ENCODE peak calls at places on chromosomes 13 and 19, in seven cellular contexts. B is SK-N-SH, O is A549, G is tibial nerve, D is ovary, E is upper lobe of left lung, W is stomach. Z is an unnamed sample. For H3K4me1, the result is how much of the 10 kb centered on the place peaks cover.

GRCh38 chr13:95924389-95924994 is 128.7 kb downstream of the UGGT2 start:
- DNase-seq in G (no peak), D (no peak), B (no peak), E (no peak), O (peak), W (no peak), Z (no peak)

GRCh38 chr13:109163052-109163413 is 533.6 kb downstream of the MYO16 start:
- DNase-seq in E (no peak), B (no peak), O (no peak), D (no peak), G (no peak), W (no peak), Z (no peak)

GRCh38 chr19:50003810-50004419 is 21.3 kb downstream of the VRK3 start:
- DNase-seq in B (no peak), G (no peak), E (no peak), D (peak), W (peak), O (peak), Z (peak)

GRCh38 chr19:29658221-29658991 is 6.9 kb upstream of the PLEKHF1 start:
- DNase-seq in B (no peak), D (no peak), G (no peak), E (no peak), O (no peak), W (no peak), Z (peak)

GRCh38 chr13:92941167-92941566 is 285.4 kb upstream of the GPC6 start:
- DNase-seq in O (no peak), E (no peak), B (no peak), G (no peak), W (no peak), D (no peak), Z (no peak)

GRCh38 chr13:37211542-37211941 is 106.1 kb upstream of the CSNK1A1L start:
- DNase-seq in W (no peak), E (no peak), D (no peak), O (no peak), B (no peak), G (no peak), Z (no peak)

GRCh38 chr19:13881692-13882418 is 4.9 kb downstream of the NANOS3 start:
- DNase-seq in G (peak), O (no peak), W (no peak), E (peak), D (no peak), B (no peak), Z (no peak)

GRCh38 chr13:75181906-75182305 is 300.1 kb downstream of the TBC1D4 start:
- DNase-seq in W (no peak), E (no peak), G (no peak), D (no peak), O (peak), B (no peak), Z (no peak)

GRCh38 chr19:37966211-37967072 is 59.4 kb downstream of the SIPA1L3 start:
- DNase-seq in E (no peak), D (no peak), W (no peak), B (no peak), G (no peak), O (no peak), Z (no peak)

GRCh38 chr13:27419333-27419732 is 5.1 kb upstream of the GTF3A start:
- DNase-seq in E (no peak), D (no peak), W (no peak), O (no peak), B (no peak), G (no peak), Z (no peak)

GRCh38 chr19:34938886-34939285 is 12.2 kb downstream of the ZNF30 start:
- DNase-seq in G (no peak), B (no peak), E (no peak), D (no peak), O (no peak), W (no peak), Z (no peak)

GRCh38 chr19:40598918-40599307 is 2.3 kb upstream of the LTBP4 start:
- DNase-seq in E (no peak), D (no peak), O (no peak), G (no peak), B (no peak), W (no peak), Z (no peak)

GRCh38 chr13:89869312-89869711 is 1478.2 kb upstream of the MIR17HG start:
- DNase-seq in O (no peak), B (no peak), D (no peak), E (no peak), W (no peak), G (no peak), Z (no peak)

GRCh38 chr19:35436477-35437141 is 11.4 kb upstream of the FFAR2 start:
- DNase-seq in D (peak), G (no peak), E (no peak), W (peak), B (no peak), O (peak), Z (no peak)

GRCh38 chr19:2056810-2057192 is 5.8 kb upstream of the MKNK2 start:
- DNase-seq in O (no peak), B (no peak), G (no peak), E (no peak), W (no peak), D (peak), Z (no peak)

GRCh38 chr13:26941345-26942174 is 181.0 kb upstream of the GPR12 start:
- DNase-seq in B (no peak), E (no peak), W (no peak), G (no peak), D (no peak), O (no peak), Z (no peak)

GRCh38 chr13:21759503-21759902 is 88.6 kb downstream of the FGF9 start:
- DNase-seq in D (no peak), O (no peak), G (no peak), B (no peak), E (no peak), W (no peak), Z (no peak)

GRCh38 chr19:13366529-13367143 is 139.6 kb downstream of the CACNA1A start:
- DNase-seq in E (no peak), G (no peak), O (peak), W (no peak), B (peak), D (no peak), Z (no peak)

GRCh38 chr19:12156254-12157058 is at the start of gene ZNF625:
- DNase-seq in G (peak), O (no peak), B (peak), D (peak), E (peak), W (peak), Z (peak)

GRCh38 chr13:99979453-99980200 is 2.0 kb upstream of the ZIC2 start:
- DNase-seq in B (peak), E (peak), W (peak), O (peak), D (no peak), G (no peak), Z (no peak)

GRCh38 chr19:18085702-18086457 is 854 bp downstream of the IL12RB1 start:
- DNase-seq in E (no peak), G (no peak), B (no peak), D (no peak), W (no peak), O (no peak), Z (no peak)

GRCh38 chr19:27774827-27775226 is 1438.1 kb downstream of the UQCRFS1 start:
- DNase-seq in O (peak), E (no peak), B (no peak), G (no peak), D (no peak), W (no peak), Z (no peak)

GRCh38 chr19:3146677-3147100 is 10.9 kb downstream of the GNA15 start:
- DNase-seq in B (peak), W (no peak), D (no peak), G (no peak), E (peak), O (no peak), Z (no peak)

GRCh38 chr13:48449656-48450055 is 36.7 kb upstream of the LPAR6 start:
- DNase-seq in E (no peak), D (no peak), G (no peak), W (no peak), B (no peak), O (no peak), Z (no peak)

GRCh38 chr13:79742923-79743322 is 262.0 kb downstream of the NDFIP2 start:
- DNase-seq in E (no peak), W (no peak), O (no peak), D (no peak), G (no peak), B (peak), Z (no peak)

GRCh38 chr13:109647699-109648098 is 138.7 kb downstream of the IRS2 start:
- DNase-seq in W (no peak), E (no peak), B (no peak), G (no peak), O (no peak), D (no peak), Z (no peak)

GRCh38 chr19:16062789-16063188 is 13.5 kb upstream of the TPM4 start:
- DNase-seq in W (peak), B (peak), O (no peak), D (no peak), E (no peak), G (no peak), Z (no peak)

GRCh38 chr13:75635621-75636338 is at the start of gene LMO7:
- DNase-seq in G (peak), B (peak), O (peak), D (peak), E (peak), W (peak), Z (peak)

GRCh38 chr19:48660854-48661731 is 11.7 kb downstream of the NTN5 start:
- DNase-seq in E (no peak), O (peak), W (peak), G (peak), D (peak), B (peak), Z (peak)

GRCh38 chr13:113407531-113408393 is 43.8 kb upstream of the GRTP1 start:
- DNase-seq in D (no peak), G (peak), B (no peak), W (no peak), E (peak), O (no peak), Z (peak)

GRCh38 chr19:38850976-38851621 is 1.3 kb upstream of the HNRNPL start:
- DNase-seq in E (peak), B (peak), W (no peak), O (no peak), G (no peak), D (peak), Z (peak)

GRCh38 chr19:47511128-47511517 is 3.7 kb downstream of the NAPA start:
- DNase-seq in W (peak), G (peak), O (no peak), B (no peak), D (peak), E (no peak), Z (no peak)

GRCh38 chr13:97238883-97239282 is 16.8 kb downstream of the MBNL2 start:
- DNase-seq in D (no peak), B (no peak), G (no peak), W (no peak), E (no peak), O (no peak), Z (no peak)
- H3K4me1 ChIP-seq in D (under half), B (under half), G (half or more), W (half or more), E (half or more), O (half or more), Z (half or more)

GRCh38 chr13:33281951-33282595 is 3.5 kb downstream of the STARD13 start:
- DNase-seq in W (no peak), G (no peak), E (no peak), B (no peak), D (no peak), O (peak), Z (no peak)
- TF ChIP-seq EP300 in W (no peak), G (peak), E (no peak), B (no peak), D (no peak), O (no peak), Z (no peak)

DNA sequence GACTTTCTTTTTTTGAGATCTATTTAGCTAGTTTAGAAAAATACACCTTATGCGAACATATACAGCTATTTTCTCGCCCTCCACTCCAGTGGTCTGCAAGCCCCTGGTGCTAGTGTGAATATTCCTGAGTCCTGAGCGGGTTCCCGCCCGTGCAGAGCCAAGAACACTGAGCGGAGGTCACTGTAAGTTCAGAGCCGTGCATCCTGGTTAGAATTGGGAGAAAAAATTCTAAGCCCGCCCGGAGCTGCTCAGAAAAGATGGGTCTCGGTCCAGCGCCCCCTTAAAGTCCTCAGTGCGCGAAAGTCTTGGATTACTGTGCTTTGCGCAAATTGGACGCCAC is 117.7 kb downstream of the KCNRG start:
- DNase-seq in W (no peak), O (no peak), E (no peak), B (no peak), D (no peak), G (no peak), Z (no peak)
- H3K4me1 ChIP-seq in W (under half), O (under half), E (under half), B (under half), D (under half), G (under half), Z (under half)

GRCh38 chr13:85910962-85911361 is 111.7 kb upstream of the SLITRK6 start:
- DNase-seq in W (no peak), B (no peak), G (no peak), O (no peak), E (no peak), D (no peak), Z (no peak)
- TF ChIP-seq EP300 in W (no peak), B (no peak), G (no peak), O (no peak), E (no peak), D (no peak), Z (no peak)

DNA sequence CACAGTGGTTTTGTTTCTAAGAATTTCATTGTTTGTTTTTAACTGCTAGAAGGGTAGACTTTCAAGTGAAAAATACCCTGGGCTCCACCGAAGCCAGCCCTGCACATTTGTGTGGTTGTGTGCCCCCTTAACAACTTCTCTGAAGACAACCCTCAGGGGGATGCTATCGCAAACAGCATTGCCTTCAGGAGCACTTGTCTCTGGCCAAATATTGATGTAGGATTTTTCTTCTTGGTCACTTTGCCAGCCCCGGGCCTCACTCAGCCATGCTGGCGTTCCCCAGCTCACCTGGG is 69.2 kb upstream of the SERP2 start:
- DNase-seq in E (no peak), B (no peak), D (no peak), G (no peak), W (no peak), O (no peak), Z (no peak)
- H3K4me1 ChIP-seq in E (under half), B (under half), D (under half), G (half or more), W (under half), O (half or more), Z (half or more)

GRCh38 chr13:35723820-35724219 is 247.3 kb upstream of the MAB21L1 start:
- DNase-seq in W (no peak), O (no peak), D (peak), B (peak), G (no peak), E (no peak), Z (no peak)
- TF ChIP-seq EP300 in W (no peak), O (no peak), D (no peak), B (peak), G (no peak), E (no peak), Z (no peak)

Z was measured in sigmoid colon.